ENCODE peak calls at places on chromosome 3, in eight cellular contexts. S, N, O, I, E, V, J and B are unnamed samples.

GRCh38 chr3:71504250-71505036 is 79.1 kb downstream of the FOXP1 start:
- DNase-seq in S (no peak), N (no peak), O (peak), I (no peak), E (no peak), V (peak), J (peak), B (no peak)

GRCh38 chr3:127068871-127069270 is 86.0 kb downstream of the PLXNA1 start:
- DNase-seq in S (no peak), N (no peak), O (no peak), I (no peak), E (no peak), V (no peak), J (no peak), B (no peak)

GRCh38 chr3:71997066-71997653 is 212.2 kb upstream of the PROK2 start:
- DNase-seq in S (no peak), N (no peak), O (peak), I (no peak), E (no peak), V (no peak), J (no peak), B (no peak)

GRCh38 chr3:11060500-11061251 is 68.1 kb downstream of the SLC6A1 start:
- DNase-seq in S (peak), N (peak), O (peak), I (peak), E (peak), V (peak), J (peak), B (peak)

GRCh38 chr3:58013973-58014649 is 5.9 kb downstream of the FLNB start:
- DNase-seq in S (no peak), N (no peak), O (peak), I (no peak), E (peak), V (no peak), J (peak), B (no peak)

GRCh38 chr3:191430103-191430502 is 30.9 kb upstream of the PYDC2 start:
- DNase-seq in S (no peak), N (no peak), O (no peak), I (no peak), E (no peak), V (no peak), J (no peak), B (no peak)

GRCh38 chr3:18507333-18507732 is 82.2 kb upstream of the SATB1 start:
- DNase-seq in S (no peak), N (no peak), O (no peak), I (no peak), E (no peak), V (no peak), J (no peak), B (no peak)

GRCh38 chr3:13028010-13028821 is 45.0 kb downstream of the IQSEC1 start:
- DNase-seq in S (no peak), N (no peak), O (no peak), I (no peak), E (no peak), V (no peak), J (no peak), B (no peak)

GRCh38 chr3:178439504-178439903 is 96.7 kb upstream of the KCNMB2 start:
- DNase-seq in S (no peak), N (no peak), O (peak), I (no peak), E (no peak), V (peak), J (peak), B (peak)

GRCh38 chr3:132445812-132446211 is 28.5 kb downstream of the DNAJC13 start:
- DNase-seq in S (no peak), N (no peak), O (peak), I (no peak), E (no peak), V (peak), J (peak), B (no peak)

GRCh38 chr3:70702132-70702531 is 389.7 kb upstream of the MDFIC2 start:
- DNase-seq in S (no peak), N (no peak), O (peak), I (no peak), E (no peak), V (no peak), J (no peak), B (no peak)

GRCh38 chr3:151200586-151200985 is 2.4 kb downstream of the GPR171 start:
- DNase-seq in S (no peak), N (no peak), O (no peak), I (no peak), E (no peak), V (no peak), J (no peak), B (no peak)

GRCh38 chr3:132593241-132593949 is 3.7 kb upstream of the ACKR4 start:
- DNase-seq in S (no peak), N (no peak), O (no peak), I (no peak), E (no peak), V (no peak), J (no peak), B (no peak)

GRCh38 chr3:87052499-87053260 is 61.7 kb upstream of the VGLL3 start:
- DNase-seq in S (no peak), N (peak), O (no peak), I (no peak), E (no peak), V (no peak), J (no peak), B (no peak)

GRCh38 chr3:174776123-174776522 is 83.0 kb upstream of the NAALADL2 start:
- DNase-seq in S (no peak), N (no peak), O (peak), I (no peak), E (no peak), V (peak), J (no peak), B (no peak)

GRCh38 chr3:13767030-13767429 is 112.8 kb downstream of the WNT7A start:
- DNase-seq in S (no peak), N (no peak), O (no peak), I (no peak), E (no peak), V (no peak), J (no peak), B (no peak)

GRCh38 chr3:126131881-126132750 is 48.2 kb upstream of the SLC41A3 start:
- DNase-seq in S (no peak), N (no peak), O (no peak), I (no peak), E (no peak), V (no peak), J (no peak), B (no peak)

GRCh38 chr3:60932669-60933068 is 318.6 kb downstream of the FHIT start:
- DNase-seq in S (no peak), N (no peak), O (no peak), I (no peak), E (no peak), V (no peak), J (peak), B (no peak)

GRCh38 chr3:152470095-152470494 is 201.4 kb downstream of the MBNL1 start:
- DNase-seq in S (no peak), N (no peak), O (no peak), I (no peak), E (no peak), V (no peak), J (no peak), B (no peak)

GRCh38 chr3:169772530-169772950 is 656 bp upstream of the MYNN start:
- DNase-seq in S (no peak), N (no peak), O (peak), I (peak), E (peak), V (peak), J (peak), B (peak)

GRCh38 chr3:55177749-55178148 is 249.9 kb upstream of the LRTM1 start:
- DNase-seq in S (no peak), N (no peak), O (peak), I (no peak), E (no peak), V (no peak), J (no peak), B (no peak)

GRCh38 chr3:13194285-13195209 is 121.3 kb upstream of the IQSEC1 start:
- DNase-seq in S (no peak), N (no peak), O (no peak), I (no peak), E (no peak), V (no peak), J (no peak), B (no peak)

GRCh38 chr3:30166535-30166934 is 439.9 kb upstream of the TGFBR2 start:
- DNase-seq in S (no peak), N (no peak), O (no peak), I (no peak), E (no peak), V (no peak), J (no peak), B (no peak)

GRCh38 chr3:150770662-150771061 is 7.7 kb upstream of the SIAH2 start:
- DNase-seq in S (no peak), N (no peak), O (no peak), I (no peak), E (no peak), V (no peak), J (no peak), B (no peak)

GRCh38 chr3:20608054-20608738 is 422.2 kb upstream of the SGO1 start:
- DNase-seq in S (no peak), N (no peak), O (no peak), I (no peak), E (no peak), V (no peak), J (no peak), B (no peak)

GRCh38 chr3:150110097-150110496 is 139.4 kb upstream of the PFN2 start:
- DNase-seq in S (no peak), N (no peak), O (no peak), I (no peak), E (no peak), V (no peak), J (no peak), B (no peak)